ENCODE peak calls at places on chromosome X, in nine cellular contexts. Q, E, F, U, H, M, P, A and T are unnamed samples.
A peak's percentile ranks its signal among the peaks of the same experiment; 100 is the strongest.

GRCh38 chrX:54386314-54386713 is 28.5 kb upstream of the WNK3 start:
- DNase-seq in Q (no peak), A (no peak), H (no peak), E (no peak), F (no peak), P (no peak), M (no peak), U (no peak), T (no peak)

GRCh38 chrX:1491851-1492349 is 39.2 kb upstream of the ASMTL start:
- DNase-seq in U (no peak), Q (no peak), P (no peak), F (no peak), A (no peak), E (peak; percentile 50), M (no peak), H (no peak), T (peak; percentile 61)

GRCh38 chrX:26649534-26649933 is 433.6 kb downstream of the MAGEB5 start:
- DNase-seq in Q (peak; percentile 22), H (no peak), M (no peak), A (no peak), E (peak; percentile 29), F (no peak), P (no peak), U (no peak), T (no peak)

GRCh38 chrX:155027509-155028066 is 944 bp downstream of the FUNDC2 start:
- DNase-seq in U (peak; percentile 49), H (no peak), P (peak; percentile 27), M (no peak), F (no peak), E (peak; percentile 34), Q (peak; percentile 82), A (peak; percentile 76), T (no peak)

GRCh38 chrX:74431807-74432206 is 10.5 kb downstream of the SLC16A2 start:
- DNase-seq in P (no peak), F (no peak), H (no peak), A (no peak), U (no peak), Q (no peak), M (no peak), E (no peak), T (no peak)

GRCh38 chrX:105821471-105822081 is 763 bp upstream of the NRK start:
- DNase-seq in M (no peak), F (no peak), A (no peak), H (no peak), Q (no peak), E (no peak), P (no peak), U (no peak), T (no peak)

GRCh38 chrX:134711135-134711941 is 53.1 kb upstream of the PLAC1 start:
- DNase-seq in P (no peak), H (no peak), E (no peak), M (no peak), U (no peak), A (peak; percentile 53), Q (no peak), F (no peak), T (no peak)

GRCh38 chrX:19190902-19191301 is 68.6 kb upstream of the ADGRG2 start:
- DNase-seq in F (no peak), H (no peak), E (peak; percentile 30), M (no peak), A (no peak), U (no peak), Q (no peak), P (no peak), T (no peak)

GRCh38 chrX:54786972-54787371 is 11.1 kb downstream of the ITIH6 start:
- DNase-seq in E (peak; percentile 20), H (peak; percentile 28), F (no peak), M (no peak), P (no peak), Q (no peak), U (no peak), A (no peak), T (no peak)

GRCh38 chrX:3678287-3678686 is 35.2 kb downstream of the PRKX start:
- DNase-seq in M (no peak), F (no peak), Q (no peak), H (no peak), U (no peak), P (no peak), E (no peak), A (no peak), T (no peak)

GRCh38 chrX:63275127-63275526 is 76.0 kb downstream of the SPIN4 start:
- DNase-seq in H (peak; percentile 3), U (peak; percentile 13), F (no peak), M (no peak), Q (peak; percentile 25), P (peak; percentile 4), A (peak; percentile 24), E (peak; percentile 38), T (no peak)

GRCh38 chrX:77977518-77977917 is 8.1 kb upstream of the PGAM4 start:
- DNase-seq in E (no peak), M (no peak), A (no peak), F (no peak), Q (no peak), U (no peak), H (no peak), P (no peak), T (no peak)

GRCh38 chrX:70030242-70030823 is 19.4 kb downstream of the AWAT2 start:
- DNase-seq in M (no peak), Q (peak; percentile 69), P (peak; percentile 46), E (peak; percentile 24), A (peak; percentile 53), H (no peak), F (no peak), U (peak; percentile 48), T (no peak)

GRCh38 chrX:20066968-20067708 is 49.6 kb downstream of the MAP7D2 start:
- DNase-seq in H (no peak), M (no peak), A (peak; percentile 56), F (no peak), Q (peak; percentile 66), P (no peak), U (peak; percentile 43), E (peak; percentile 63), T (no peak)

GRCh38 chrX:150504399-150505186 is 63.8 kb upstream of the MTM1 start:
- DNase-seq in F (no peak), P (no peak), H (no peak), U (peak; percentile 0), M (no peak), Q (peak; percentile 15), A (peak; percentile 10), E (no peak), T (no peak)

GRCh38 chrX:113962338-113962737 is 621.5 kb upstream of the HTR2C start:
- DNase-seq in E (no peak), F (no peak), P (no peak), M (no peak), A (no peak), Q (no peak), U (no peak), H (no peak), T (no peak)

GRCh38 chrX:136146614-136147319 is 566 bp upstream of the FHL1 start:
- DNase-seq in F (no peak), Q (no peak), U (no peak), M (no peak), H (no peak), E (peak; percentile 47), A (no peak), P (peak; percentile 12), T (peak; percentile 16)

GRCh38 chrX:134671207-134671750 is 13.0 kb upstream of the PLAC1 start:
- DNase-seq in A (no peak), M (no peak), Q (no peak), F (no peak), P (no peak), H (no peak), E (no peak), U (peak; percentile 32), T (no peak)

GRCh38 chrX:34341258-34341657 is 209.1 kb upstream of the FAM47A start:
- DNase-seq in P (no peak), M (no peak), H (no peak), Q (no peak), A (no peak), F (no peak), E (no peak), U (no peak), T (no peak)
- TF ChIP-seq CTCF in P (no peak), M (no peak), H (no peak), Q (no peak), A (no peak), F (no peak), E (no peak), U (no peak), T (no peak)

DNA sequence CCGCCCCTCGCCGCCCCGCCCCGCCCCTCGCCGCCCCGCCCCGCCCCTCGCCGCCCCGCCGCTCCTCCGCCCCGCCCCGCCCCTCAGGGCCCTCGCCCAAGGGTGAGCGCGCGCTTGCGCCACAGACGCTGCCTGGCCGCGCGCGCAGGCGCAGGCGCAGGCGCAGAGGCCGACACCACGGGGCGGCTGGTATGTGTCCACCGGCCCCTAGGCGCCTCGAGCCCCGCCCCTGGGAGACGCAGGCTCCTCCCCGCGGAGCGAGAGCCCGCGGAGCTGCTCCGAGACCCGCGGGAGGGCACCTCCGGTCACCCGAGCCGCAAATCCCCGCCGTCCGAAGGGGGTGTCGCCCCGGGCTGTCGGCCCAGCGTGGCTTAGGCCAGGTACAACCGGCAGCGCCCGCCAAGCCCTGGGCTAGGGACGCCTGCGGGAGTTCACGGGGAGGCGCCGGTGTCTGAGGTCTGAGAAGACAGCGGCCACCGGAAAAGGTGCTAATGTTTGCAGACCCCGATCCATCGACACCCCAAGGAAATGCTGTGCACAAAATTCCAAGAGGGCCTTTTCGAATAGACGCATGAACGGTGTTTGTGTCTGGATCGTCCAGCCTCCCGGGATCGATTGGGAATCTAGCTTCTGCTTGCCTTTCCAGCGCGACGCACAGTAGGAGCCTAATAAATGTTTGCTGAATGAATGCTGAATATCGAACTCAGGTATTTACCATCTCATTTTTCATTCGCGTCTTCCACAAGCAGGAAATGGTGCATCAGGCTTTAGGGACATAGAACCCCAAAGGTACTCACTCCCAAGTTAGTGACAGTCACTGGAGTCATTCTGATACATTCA is 473 bp upstream of the CCNQ start:
- DNase-seq in U (peak; percentile 74), P (peak; percentile 84), A (peak; percentile 80), F (peak; percentile 95), H (peak; percentile 83), M (peak; percentile 76), Q (peak; percentile 78), E (peak; percentile 89), T (peak; percentile 82)
- TF ChIP-seq CTCF in U (no peak), P (no peak), A (no peak), F (no peak), H (no peak), M (no peak), Q (no peak), E (no peak), T (no peak)

GRCh38 chrX:142089193-142089592 is 115.9 kb downstream of the MAGEC2 start:
- DNase-seq in M (no peak), U (peak; percentile 40), E (peak; percentile 18), Q (peak; percentile 8), F (no peak), P (no peak), A (peak; percentile 3), H (no peak), T (no peak)
- TF ChIP-seq CTCF in M (no peak), U (peak; percentile 70), E (peak; percentile 43), Q (peak; percentile 19), F (no peak), P (no peak), A (no peak), H (no peak), T (no peak)

DNA sequence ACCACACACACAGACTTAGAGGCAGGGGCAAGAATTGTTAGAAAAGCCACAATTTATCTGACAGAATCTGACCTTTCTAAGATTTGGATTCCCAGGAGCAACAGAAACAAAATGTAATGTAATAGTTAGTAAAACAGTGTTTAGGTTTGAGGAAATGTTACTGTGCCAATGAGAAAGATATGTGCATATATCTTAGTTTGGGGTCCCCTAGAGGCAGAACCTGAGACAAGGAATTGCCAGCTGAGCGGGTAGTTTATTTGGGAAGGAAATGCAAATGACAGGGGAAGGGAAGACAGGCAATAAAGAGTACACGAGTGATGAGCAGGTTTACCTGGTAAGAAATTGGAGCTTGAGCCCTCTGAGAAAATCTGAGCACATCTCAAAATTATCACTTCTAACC is 31.3 kb upstream of the DDX53 start:
- DNase-seq in H (no peak), Q (no peak), P (no peak), A (no peak), U (no peak), E (no peak), F (no peak), M (no peak), T (no peak)
- TF ChIP-seq CTCF in H (no peak), Q (no peak), P (no peak), A (no peak), U (no peak), E (no peak), F (no peak), M (no peak), T (no peak)